ENCODE peak calls at places on chromosomes 5 and 9, in nine cellular contexts. F, C, I, D, P, Q, H, S and U are unnamed samples.
A peak's percentile ranks its signal among the peaks of the same experiment; 100 is the strongest.

GRCh38 chr9:110895141-110895912 is 142.9 kb downstream of the LPAR1 start:
- DNase-seq in F (no peak), C (peak; percentile 76), I (no peak), D (no peak), P (no peak), Q (no peak), H (peak; percentile 62), S (no peak), U (no peak)

GRCh38 chr9:78292716-78293497 is 4.0 kb upstream of the PSAT1 start:
- DNase-seq in F (no peak), C (no peak), I (no peak), D (no peak), P (no peak), Q (no peak), H (no peak), S (no peak), U (no peak)

GRCh38 chr5:112635771-112636170 is 101.9 kb upstream of the APC start:
- DNase-seq in F (no peak), C (no peak), I (no peak), D (no peak), P (no peak), Q (no peak), H (no peak), S (no peak), U (no peak)

GRCh38 chr9:95007470-95007869 is 281.0 kb downstream of the AOPEP start:
- DNase-seq in F (no peak), C (no peak), I (no peak), D (no peak), P (peak; percentile 77), Q (no peak), H (no peak), S (no peak), U (no peak)

GRCh38 chr5:8363133-8363532 is 494.2 kb downstream of the MTRR start:
- DNase-seq in F (no peak), C (no peak), I (no peak), D (no peak), P (no peak), Q (no peak), H (no peak), S (no peak), U (no peak)

GRCh38 chr5:126516852-126517251 is 78.2 kb downstream of the ALDH7A1 start:
- DNase-seq in F (no peak), C (no peak), I (no peak), D (no peak), P (no peak), Q (no peak), H (no peak), S (no peak), U (no peak)

GRCh38 chr5:2748841-2749513 is 2.5 kb downstream of the IRX2 start:
- DNase-seq in F (no peak), C (no peak), I (peak; percentile 51), D (no peak), P (no peak), Q (peak; percentile 26), H (no peak), S (peak; percentile 39), U (no peak)

GRCh38 chr9:99694393-99694792 is 127.3 kb upstream of the NR4A3 start:
- DNase-seq in F (no peak), C (no peak), I (no peak), D (no peak), P (no peak), Q (no peak), H (no peak), S (no peak), U (no peak)

GRCh38 chr9:27528278-27528885 is 1.2 kb downstream of the MOB3B start:
- DNase-seq in F (no peak), C (peak; percentile 84), I (peak; percentile 68), D (peak; percentile 62), P (peak; percentile 63), Q (peak; percentile 66), H (peak; percentile 95), S (peak; percentile 59), U (peak; percentile 74)

GRCh38 chr9:79189511-79189924 is 382.2 kb upstream of the TLE4 start:
- DNase-seq in F (no peak), C (no peak), I (peak; percentile 55), D (no peak), P (no peak), Q (peak; percentile 80), H (no peak), S (no peak), U (no peak)

GRCh38 chr9:89843591-89843990 is 238.8 kb downstream of the GADD45G start:
- DNase-seq in F (no peak), C (no peak), I (no peak), D (no peak), P (no peak), Q (no peak), H (peak; percentile 10), S (no peak), U (no peak)

GRCh38 chr9:35675732-35676392 is 2.1 kb downstream of the CA9 start:
- DNase-seq in F (no peak), C (no peak), I (peak; percentile 52), D (peak; percentile 44), P (no peak), Q (no peak), H (peak; percentile 86), S (no peak), U (no peak)

GRCh38 chr5:36657563-36657995 is 51.2 kb downstream of the SLC1A3 start:
- DNase-seq in F (no peak), C (peak; percentile 34), I (peak; percentile 81), D (no peak), P (peak; percentile 93), Q (peak; percentile 99), H (no peak), S (no peak), U (peak; percentile 78)

GRCh38 chr5:176578391-176578808 is 29.3 kb downstream of the CDHR2 start:
- DNase-seq in F (no peak), C (peak; percentile 31), I (peak; percentile 45), D (peak; percentile 25), P (no peak), Q (peak; percentile 26), H (no peak), S (peak; percentile 59), U (peak; percentile 63)

GRCh38 chr5:169749295-169749694 is 112.2 kb downstream of the DOCK2 start:
- DNase-seq in F (no peak), C (no peak), I (no peak), D (no peak), P (no peak), Q (no peak), H (no peak), S (no peak), U (no peak)